ENCODE peak calls at places on chromosomes 12 and 14, in eight cellular contexts. N is CD8-positive, alpha-beta T cell; X is fibroblast of pulmonary artery; P is heart left ventricle; L is testis; K is GM12865; O is ovary; A is A549. U is an unnamed sample.

GRCh38 chr12:104025771-104026170 is 24.2 kb downstream of the GLT8D2 start:
- DNase-seq in X (no peak), P (no peak), K (no peak), N (no peak), L (no peak), A (no peak), O (no peak), U (no peak)

GRCh38 chr14:89921896-89922548 is 32.5 kb downstream of the EFCAB11 start:
- DNase-seq in P (no peak), N (no peak), L (no peak), A (no peak), O (no peak), K (no peak), X (peak; percentile 89), U (no peak)

GRCh38 chr12:132907216-132907615 is 19.8 kb upstream of the CHFR start:
- DNase-seq in P (no peak), N (no peak), K (no peak), L (no peak), O (no peak), A (no peak), X (no peak), U (no peak)

GRCh38 chr12:21940549-21940948 is 677 bp downstream of the ABCC9 start:
- DNase-seq in O (no peak), L (no peak), N (no peak), A (no peak), K (no peak), X (no peak), P (no peak), U (no peak)

GRCh38 chr14:69666112-69666511 is 54.7 kb downstream of the SUSD6 start:
- DNase-seq in P (no peak), A (no peak), O (no peak), K (no peak), N (no peak), L (no peak), X (peak; percentile 28), U (no peak)

GRCh38 chr12:51874013-51874412 is 13.9 kb upstream of the ANKRD33 start:
- DNase-seq in X (no peak), N (no peak), A (no peak), K (no peak), L (no peak), O (no peak), P (no peak), U (no peak)

GRCh38 chr14:79856357-79856756 is 354.9 kb downstream of the DIO2 start:
- DNase-seq in O (no peak), X (peak; percentile 53), N (no peak), L (no peak), K (no peak), A (no peak), P (no peak), U (no peak)

GRCh38 chr14:100546051-100546443 is 41.2 kb downstream of the BEGAIN start:
- DNase-seq in N (no peak), A (no peak), K (no peak), X (no peak), L (peak; percentile 33), P (no peak), O (no peak), U (peak; percentile 35)

GRCh38 chr14:49250109-49250508 is 336.1 kb downstream of the RPS29 start:
- DNase-seq in K (no peak), L (no peak), A (no peak), N (no peak), X (no peak), O (no peak), P (no peak), U (no peak)

GRCh38 chr14:64938972-64939816 is 3.4 kb downstream of the GPX2 start:
- DNase-seq in L (no peak), A (no peak), O (no peak), K (no peak), X (no peak), P (no peak), N (no peak), U (no peak)

GRCh38 chr14:33271216-33271615 is 332.5 kb downstream of the NPAS3 start:
- DNase-seq in N (no peak), O (no peak), L (no peak), K (no peak), P (no peak), X (no peak), A (no peak), U (no peak)

GRCh38 chr12:65885312-65885711 is 61.0 kb downstream of the HMGA2 start:
- DNase-seq in N (no peak), O (no peak), K (no peak), X (peak; percentile 54), L (peak; percentile 17), P (no peak), A (no peak), U (no peak)

GRCh38 chr12:65882504-65882903 is 58.2 kb downstream of the HMGA2 start:
- DNase-seq in X (no peak), K (no peak), A (no peak), L (no peak), N (no peak), O (no peak), P (no peak), U (no peak)

GRCh38 chr12:65879878-65880277 is 55.6 kb downstream of the HMGA2 start:
- DNase-seq in K (no peak), L (no peak), O (no peak), X (peak; percentile 83), P (no peak), N (no peak), A (no peak), U (no peak)

GRCh38 chr12:65881348-65881961 is 57.2 kb downstream of the HMGA2 start:
- DNase-seq in O (peak; percentile 64), K (no peak), N (no peak), X (peak; percentile 90), A (no peak), P (peak; percentile 65), L (peak; percentile 52), U (peak; percentile 24)

DNA sequence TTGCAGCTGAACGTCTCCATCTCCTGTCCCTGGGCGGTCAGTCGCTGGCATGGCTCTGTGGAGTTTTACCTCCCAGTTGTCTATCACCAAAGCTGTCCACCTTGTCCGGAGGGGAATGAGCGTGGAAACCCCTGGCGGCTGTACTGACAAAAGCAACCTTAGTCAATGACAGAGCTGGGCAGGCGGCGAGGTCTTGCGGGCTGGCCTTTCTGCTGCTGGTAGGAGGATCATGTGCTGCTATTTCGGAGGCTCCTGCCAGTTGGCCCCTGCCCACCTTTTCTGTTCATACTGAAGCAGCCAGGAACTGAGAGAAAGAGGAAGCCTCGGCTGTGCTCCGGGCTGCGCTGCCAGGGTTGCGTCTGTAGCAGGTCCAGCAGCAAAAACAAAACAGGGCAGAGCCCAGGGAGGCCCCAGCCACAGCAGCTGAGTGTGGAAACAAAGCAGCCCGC is 57.7 kb downstream of the HMGA2 start:
- DNase-seq in L (peak; percentile 74), K (peak; percentile 58), A (no peak), X (peak; percentile 90), O (peak; percentile 90), P (peak; percentile 85), N (no peak), U (peak; percentile 83)
- TF ChIP-seq CTCF in L (no peak), K (peak; percentile 23), A (no peak), X (peak; percentile 37), O (peak; percentile 3), P (peak; percentile 40), N (no peak), U (peak; percentile 50)

GRCh38 chr12:113880993-113881392 is 85.1 kb downstream of the RBM19 start:
- DNase-seq in A (no peak), X (no peak), P (no peak), O (no peak), N (no peak), L (no peak), K (no peak), U (no peak)

GRCh38 chr12:113884392-113884791 is 81.7 kb downstream of the RBM19 start:
- DNase-seq in N (no peak), L (no peak), O (no peak), K (no peak), A (no peak), X (no peak), P (no peak), U (no peak)

GRCh38 chr12:113880337-113880736 is 85.8 kb downstream of the RBM19 start:
- DNase-seq in L (no peak), N (no peak), O (no peak), P (no peak), A (no peak), X (no peak), K (no peak), U (no peak)

GRCh38 chr12:113881588-113881987 is 84.5 kb downstream of the RBM19 start:
- DNase-seq in L (no peak), N (no peak), A (no peak), K (no peak), O (no peak), P (no peak), X (no peak), U (no peak)

DNA sequence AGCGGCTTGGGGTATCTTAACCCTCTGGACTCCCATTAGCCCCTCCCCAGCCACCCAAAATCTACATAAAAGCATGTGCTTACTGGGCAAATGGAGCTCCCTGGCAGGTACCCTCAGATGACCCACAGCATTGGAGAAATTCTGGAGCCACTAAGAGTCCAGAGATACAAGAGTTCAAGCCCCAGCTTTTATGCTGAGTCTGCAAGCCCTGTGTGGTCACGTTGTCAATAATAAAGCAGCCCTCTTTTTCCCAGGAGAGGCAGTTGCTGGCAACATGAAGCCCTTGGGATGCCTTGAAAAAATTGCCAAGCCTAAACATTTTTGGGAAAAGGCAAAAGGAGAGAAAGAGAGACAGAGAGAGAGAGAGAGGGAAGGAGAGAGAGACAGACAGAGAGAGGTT is 83.4 kb downstream of the RBM19 start:
- DNase-seq in A (no peak), P (no peak), N (no peak), O (no peak), K (no peak), L (no peak), X (no peak), U (no peak)
- TF ChIP-seq CTCF in A (no peak), P (no peak), N (no peak), O (no peak), K (no peak), L (no peak), X (no peak), U (no peak)

DNA sequence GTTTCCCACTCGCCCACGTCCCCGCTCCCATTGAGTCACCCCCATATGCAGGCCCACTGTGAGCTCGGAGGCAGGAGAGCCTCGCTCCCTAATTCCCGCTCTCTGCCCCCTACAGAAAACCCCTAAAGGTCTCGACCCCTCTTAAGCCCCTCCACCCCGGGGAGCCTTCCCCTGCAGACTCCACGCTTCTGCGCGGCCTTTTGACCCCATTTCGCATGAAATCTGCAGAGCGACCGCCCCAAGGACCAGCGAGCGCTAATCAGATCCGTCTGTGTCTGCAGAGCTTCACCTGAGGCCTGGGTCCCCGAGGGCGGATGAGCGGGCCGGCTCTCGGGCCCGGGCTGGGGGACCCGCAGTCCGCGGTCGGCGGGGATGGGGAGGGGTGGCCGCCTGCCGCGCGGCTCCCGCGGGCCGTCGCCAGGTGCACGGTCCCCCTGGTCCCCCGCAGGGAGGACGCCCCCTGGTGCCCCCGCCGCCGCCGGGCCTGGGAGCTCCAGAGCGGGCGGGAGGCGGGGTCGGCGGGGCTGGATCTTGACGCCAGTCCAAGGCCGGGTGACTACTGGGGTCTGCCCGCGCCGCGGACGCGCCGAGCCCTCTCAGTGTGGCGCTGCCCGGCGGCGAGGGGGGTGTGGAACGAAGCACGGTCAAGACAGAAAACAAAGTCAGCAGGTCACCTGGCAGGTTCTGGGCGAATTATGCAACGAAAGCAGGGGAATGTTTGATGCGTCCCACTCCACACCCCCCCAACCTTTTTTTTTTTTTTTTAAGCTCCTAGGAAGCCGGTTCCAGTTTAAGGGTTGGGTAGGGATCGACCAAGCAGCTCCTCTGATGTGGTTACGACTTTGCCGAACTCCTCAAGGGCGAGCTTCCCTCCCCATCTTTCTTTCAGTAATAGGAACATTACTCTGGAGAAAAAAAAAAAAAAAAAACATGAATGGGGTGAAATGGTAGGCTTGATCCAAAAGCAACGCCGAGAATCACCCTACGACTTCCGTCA is 9.9 kb downstream of the BMP4 start:
- DNase-seq in L (no peak), N (no peak), O (peak; percentile 65), K (no peak), A (no peak), X (no peak), P (no peak), U (no peak)
- TF ChIP-seq CTCF in L (no peak), N (no peak), O (no peak), K (no peak), A (no peak), X (no peak), P (no peak), U (no peak)

GRCh38 chr12:107560194-107560905 is 125.2 kb upstream of the PWP1 start:
- DNase-seq in O (no peak), X (no peak), P (no peak), N (no peak), L (no peak), A (peak; percentile 34), K (no peak), U (no peak)
- TF ChIP-seq CTCF in O (no peak), X (no peak), P (no peak), N (no peak), L (no peak), A (no peak), K (no peak), U (no peak)